ENCODE peak calls at places on chromosomes 1 and 21, in five cellular contexts. One of them, this sample, is unnamed.

GRCh38 chr1:84944767-84945486 is 51.9 kb upstream of the LPAR3 start:
- DNase-seq in transverse colon: peak
- DNase-seq in stimulated activated CD4-positive, alpha-beta T cell treated with anti-CD3 and anti-CD28 coated beads, Interleukin-2, amount 100 ng/mL, for 48 hours: peak
- DNase-seq in left lobe of liver: peak
- DNase-seq in breast epithelium: peak
- DNase-seq in this sample: peak

GRCh38 chr21:19987671-19988070 is 1010.5 kb upstream of the NCAM2 start:
- DNase-seq in transverse colon: no peak
- DNase-seq in stimulated activated CD4-positive, alpha-beta T cell treated with anti-CD3 and anti-CD28 coated beads, Interleukin-2, amount 100 ng/mL, for 48 hours: no peak
- DNase-seq in left lobe of liver: no peak
- DNase-seq in breast epithelium: no peak
- DNase-seq in this sample: no peak

GRCh38 chr1:224615861-224616760 is at the start of gene CNIH3:
- DNase-seq in transverse colon: no peak
- DNase-seq in stimulated activated CD4-positive, alpha-beta T cell treated with anti-CD3 and anti-CD28 coated beads, Interleukin-2, amount 100 ng/mL, for 48 hours: peak
- DNase-seq in left lobe of liver: no peak
- DNase-seq in breast epithelium: no peak
- DNase-seq in this sample: peak

GRCh38 chr1:20410555-20410954 is 75.5 kb downstream of the CAMK2N1 start:
- DNase-seq in transverse colon: no peak
- DNase-seq in stimulated activated CD4-positive, alpha-beta T cell treated with anti-CD3 and anti-CD28 coated beads, Interleukin-2, amount 100 ng/mL, for 48 hours: no peak
- DNase-seq in left lobe of liver: peak
- DNase-seq in breast epithelium: no peak
- DNase-seq in this sample: no peak

GRCh38 chr1:178612261-178612660 is 99.4 kb downstream of the TEX35 start:
- DNase-seq in transverse colon: no peak
- DNase-seq in stimulated activated CD4-positive, alpha-beta T cell treated with anti-CD3 and anti-CD28 coated beads, Interleukin-2, amount 100 ng/mL, for 48 hours: no peak
- DNase-seq in left lobe of liver: no peak
- DNase-seq in breast epithelium: no peak
- DNase-seq in this sample: no peak

GRCh38 chr1:114462341-114462740 is 48.7 kb downstream of the TRIM33 start:
- DNase-seq in transverse colon: no peak
- DNase-seq in stimulated activated CD4-positive, alpha-beta T cell treated with anti-CD3 and anti-CD28 coated beads, Interleukin-2, amount 100 ng/mL, for 48 hours: no peak
- DNase-seq in left lobe of liver: no peak
- DNase-seq in breast epithelium: no peak
- DNase-seq in this sample: no peak

GRCh38 chr21:16330340-16331319 is 600.8 kb downstream of the USP25 start:
- DNase-seq in transverse colon: no peak
- DNase-seq in stimulated activated CD4-positive, alpha-beta T cell treated with anti-CD3 and anti-CD28 coated beads, Interleukin-2, amount 100 ng/mL, for 48 hours: no peak
- DNase-seq in left lobe of liver: no peak
- DNase-seq in breast epithelium: no peak
- DNase-seq in this sample: peak

GRCh38 chr21:36847189-36847588 is 119.3 kb downstream of the HLCS start:
- DNase-seq in transverse colon: no peak
- DNase-seq in stimulated activated CD4-positive, alpha-beta T cell treated with anti-CD3 and anti-CD28 coated beads, Interleukin-2, amount 100 ng/mL, for 48 hours: no peak
- DNase-seq in left lobe of liver: no peak
- DNase-seq in breast epithelium: no peak
- DNase-seq in this sample: peak

GRCh38 chr1:1477206-1477605 is 5.6 kb downstream of the ATAD3B start:
- DNase-seq in transverse colon: no peak
- DNase-seq in stimulated activated CD4-positive, alpha-beta T cell treated with anti-CD3 and anti-CD28 coated beads, Interleukin-2, amount 100 ng/mL, for 48 hours: no peak
- DNase-seq in left lobe of liver: no peak
- DNase-seq in breast epithelium: no peak
- DNase-seq in this sample: no peak

GRCh38 chr1:117060441-117061317 is 553 bp downstream of the TTF2 start:
- DNase-seq in transverse colon: peak
- DNase-seq in stimulated activated CD4-positive, alpha-beta T cell treated with anti-CD3 and anti-CD28 coated beads, Interleukin-2, amount 100 ng/mL, for 48 hours: no peak
- DNase-seq in left lobe of liver: no peak
- DNase-seq in breast epithelium: no peak
- DNase-seq in this sample: peak

GRCh38 chr1:213060836-213061235 is 9.8 kb downstream of the RPS6KC1 start:
- DNase-seq in transverse colon: no peak
- DNase-seq in stimulated activated CD4-positive, alpha-beta T cell treated with anti-CD3 and anti-CD28 coated beads, Interleukin-2, amount 100 ng/mL, for 48 hours: no peak
- DNase-seq in left lobe of liver: no peak
- DNase-seq in breast epithelium: no peak
- DNase-seq in this sample: no peak

GRCh38 chr1:86409416-86410021 is 13.4 kb upstream of the ODF2L start:
- DNase-seq in transverse colon: no peak
- DNase-seq in stimulated activated CD4-positive, alpha-beta T cell treated with anti-CD3 and anti-CD28 coated beads, Interleukin-2, amount 100 ng/mL, for 48 hours: no peak
- DNase-seq in left lobe of liver: no peak
- DNase-seq in breast epithelium: no peak
- DNase-seq in this sample: peak

GRCh38 chr1:54986532-54986931 is 6.1 kb downstream of the TMEM61 start:
- DNase-seq in transverse colon: no peak
- DNase-seq in stimulated activated CD4-positive, alpha-beta T cell treated with anti-CD3 and anti-CD28 coated beads, Interleukin-2, amount 100 ng/mL, for 48 hours: no peak
- DNase-seq in left lobe of liver: no peak
- DNase-seq in breast epithelium: no peak
- DNase-seq in this sample: no peak

GRCh38 chr1:241837413-241837812 is 10.6 kb upstream of the EXO1 start:
- DNase-seq in transverse colon: no peak
- DNase-seq in stimulated activated CD4-positive, alpha-beta T cell treated with anti-CD3 and anti-CD28 coated beads, Interleukin-2, amount 100 ng/mL, for 48 hours: no peak
- DNase-seq in left lobe of liver: no peak
- DNase-seq in breast epithelium: no peak
- DNase-seq in this sample: no peak

This sample was measured in Daoy.